ENCODE peak calls at places on chromosomes 6 and 20, in five cellular contexts. One of them, this sample, is unnamed.

GRCh38 chr20:62350098-62350628 is 16.9 kb downstream of the LAMA5 start:
- DNase-seq in endothelial cell of umbilical vein: no peak
- DNase-seq in IMR-90: no peak
- DNase-seq in SK-N-SH: no peak
- DNase-seq in OCI-LY7: no peak
- DNase-seq in this sample: peak

GRCh38 chr6:20805027-20805426 is 270.8 kb downstream of the CDKAL1 start:
- DNase-seq in IMR-90: peak
- DNase-seq in SK-N-SH: no peak
- DNase-seq in endothelial cell of umbilical vein: no peak
- DNase-seq in OCI-LY7: no peak
- DNase-seq in this sample: no peak

GRCh38 chr6:139375239-139376053 is 998 bp upstream of the CITED2 start:
- DNase-seq in endothelial cell of umbilical vein: peak
- DNase-seq in IMR-90: peak
- DNase-seq in SK-N-SH: peak
- DNase-seq in OCI-LY7: peak
- DNase-seq in this sample: peak

GRCh38 chr20:50475879-50476292 is 34.3 kb upstream of the PTPN1 start:
- DNase-seq in IMR-90: peak
- DNase-seq in endothelial cell of umbilical vein: peak
- DNase-seq in SK-N-SH: no peak
- DNase-seq in OCI-LY7: no peak
- DNase-seq in this sample: no peak

GRCh38 chr6:35495258-35496035 is 1.4 kb downstream of the TEAD3 start:
- DNase-seq in OCI-LY7: no peak
- DNase-seq in IMR-90: peak
- DNase-seq in endothelial cell of umbilical vein: no peak
- DNase-seq in SK-N-SH: no peak
- DNase-seq in this sample: peak

GRCh38 chr20:62618622-62619529 is 23.4 kb upstream of the SLCO4A1 start:
- DNase-seq in IMR-90: no peak
- DNase-seq in endothelial cell of umbilical vein: no peak
- DNase-seq in OCI-LY7: peak
- DNase-seq in SK-N-SH: no peak
- DNase-seq in this sample: no peak

GRCh38 chr6:51528556-51528955 is 558.9 kb downstream of the PKHD1 start:
- DNase-seq in OCI-LY7: no peak
- DNase-seq in IMR-90: no peak
- DNase-seq in SK-N-SH: no peak
- DNase-seq in endothelial cell of umbilical vein: no peak
- DNase-seq in this sample: no peak

GRCh38 chr6:106077170-106077569 is 9.0 kb upstream of the PRDM1 start:
- DNase-seq in OCI-LY7: no peak
- DNase-seq in endothelial cell of umbilical vein: no peak
- DNase-seq in IMR-90: peak
- DNase-seq in SK-N-SH: no peak
- DNase-seq in this sample: no peak

GRCh38 chr6:124964764-124965105 is 2.5 kb downstream of the RNF217 start:
- DNase-seq in OCI-LY7: no peak
- DNase-seq in endothelial cell of umbilical vein: no peak
- DNase-seq in SK-N-SH: no peak
- DNase-seq in IMR-90: no peak
- DNase-seq in this sample: no peak

GRCh38 chr20:4916991-4917881 is 84.1 kb downstream of the SLC23A2 start:
- DNase-seq in IMR-90: peak
- DNase-seq in endothelial cell of umbilical vein: no peak
- DNase-seq in SK-N-SH: no peak
- DNase-seq in OCI-LY7: no peak
- DNase-seq in this sample: no peak

GRCh38 chr20:11323821-11324220 is 593.9 kb upstream of the BTBD3 start:
- DNase-seq in OCI-LY7: no peak
- DNase-seq in IMR-90: no peak
- DNase-seq in endothelial cell of umbilical vein: no peak
- DNase-seq in SK-N-SH: no peak
- DNase-seq in this sample: no peak

GRCh38 chr6:81747327-81747726 is 5.2 kb downstream of the TENT5A start:
- DNase-seq in SK-N-SH: no peak
- DNase-seq in endothelial cell of umbilical vein: no peak
- DNase-seq in OCI-LY7: no peak
- DNase-seq in IMR-90: no peak
- DNase-seq in this sample: no peak
- H3K4me2 ChIP-seq in SK-N-SH: no peak
- H3K4me2 ChIP-seq in endothelial cell of umbilical vein: no peak
- H3K4me2 ChIP-seq in OCI-LY7: no peak
- H3K4me2 ChIP-seq in IMR-90: no peak
- H3K4me2 ChIP-seq in this sample: no peak

DNA sequence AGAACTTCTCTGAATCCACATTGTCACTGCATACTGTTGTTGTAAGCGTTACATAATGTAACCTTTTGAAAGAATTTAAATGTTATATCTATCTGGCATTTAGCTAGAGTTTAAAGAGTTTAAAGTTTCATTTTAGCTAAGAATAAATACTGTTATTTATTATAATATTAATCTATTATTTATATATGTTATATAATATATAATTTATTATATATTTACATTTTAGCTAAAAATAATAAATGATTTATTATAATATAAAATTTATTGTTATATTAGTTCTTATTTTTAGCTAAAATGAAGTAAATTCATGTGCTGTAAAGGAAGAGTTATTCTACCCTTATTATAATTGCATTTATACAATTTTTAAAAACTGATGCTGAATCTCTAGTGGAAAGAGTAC is 255.4 kb upstream of the QKI start:
- DNase-seq in OCI-LY7: no peak
- DNase-seq in SK-N-SH: no peak
- DNase-seq in endothelial cell of umbilical vein: no peak
- DNase-seq in IMR-90: no peak
- DNase-seq in this sample: no peak
- H2AFZ ChIP-seq in OCI-LY7: no peak
- H2AFZ ChIP-seq in SK-N-SH: no peak
- H2AFZ ChIP-seq in endothelial cell of umbilical vein: no peak
- H2AFZ ChIP-seq in IMR-90: no peak
- H2AFZ ChIP-seq in this sample: no peak

DNA sequence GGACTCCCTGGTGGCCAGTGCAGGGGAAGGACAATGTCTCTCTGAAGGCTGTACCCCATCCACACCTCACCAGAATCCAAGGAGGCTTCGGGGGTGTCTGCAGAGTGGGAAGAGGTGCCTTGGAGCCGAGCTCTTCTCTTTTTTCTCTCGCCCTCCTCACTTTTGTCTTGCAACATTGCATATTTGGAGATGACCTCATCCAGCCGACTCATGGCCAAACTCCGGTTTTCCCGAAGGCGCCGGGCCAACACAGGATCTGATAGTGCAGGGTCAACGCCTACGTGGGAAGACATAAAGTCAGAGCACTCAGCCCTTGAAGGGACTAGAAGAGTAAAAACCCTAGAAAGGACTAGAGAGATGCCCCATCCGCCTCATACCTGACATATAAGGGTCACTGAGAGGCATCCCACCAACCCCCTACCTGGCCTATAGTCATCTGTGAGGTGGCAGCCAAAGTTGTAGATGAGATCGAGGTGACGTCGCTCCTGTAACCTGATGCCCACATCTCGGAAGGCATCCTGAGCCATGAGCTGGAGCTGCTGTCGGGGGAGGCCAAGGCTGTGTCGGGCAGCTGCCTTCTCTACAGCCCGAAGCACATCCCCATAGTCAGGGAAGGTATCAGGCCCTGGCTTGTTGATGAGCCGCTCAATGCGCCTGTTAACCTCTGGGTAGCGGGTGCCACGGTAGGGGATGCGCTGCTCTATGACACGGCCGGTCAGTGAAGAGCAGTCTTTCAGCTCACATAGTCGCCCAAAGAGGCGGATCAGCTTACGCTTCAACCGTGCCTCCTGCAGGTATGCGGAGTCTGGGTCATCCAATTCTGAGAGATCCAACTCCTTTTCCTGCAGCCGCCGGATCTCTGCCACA is 3.0 kb upstream of the ZBTB22 start:
- DNase-seq in IMR-90: peak
- DNase-seq in endothelial cell of umbilical vein: peak
- DNase-seq in OCI-LY7: no peak
- DNase-seq in SK-N-SH: no peak
- DNase-seq in this sample: peak
- H3K4me2 ChIP-seq in IMR-90: peak
- H3K4me2 ChIP-seq in endothelial cell of umbilical vein: peak
- H3K4me2 ChIP-seq in OCI-LY7: peak
- H3K4me2 ChIP-seq in SK-N-SH: peak
- H3K4me2 ChIP-seq in this sample: peak

DNA sequence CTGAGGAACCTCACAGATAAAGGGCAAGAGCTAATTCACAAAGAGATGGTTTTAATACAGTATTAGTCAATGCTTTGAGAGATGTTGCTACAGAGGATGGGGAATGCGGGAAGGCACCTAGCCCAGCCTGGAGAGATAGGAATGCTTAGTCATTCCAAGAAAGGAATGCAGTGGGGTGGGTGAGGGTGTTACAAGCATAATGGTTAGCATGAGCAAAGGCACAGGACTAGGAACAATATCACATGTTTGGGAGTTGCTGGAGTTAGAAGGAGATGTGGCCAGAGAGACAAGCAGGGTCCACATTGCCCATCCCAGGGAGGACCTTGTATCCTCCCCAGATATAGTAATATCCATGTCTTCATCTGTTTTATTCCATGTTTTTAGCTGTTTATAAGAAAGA is 107.0 kb upstream of the OGFRL1 start:
- DNase-seq in endothelial cell of umbilical vein: no peak
- DNase-seq in OCI-LY7: no peak
- DNase-seq in SK-N-SH: no peak
- DNase-seq in IMR-90: peak
- DNase-seq in this sample: peak
- H2AFZ ChIP-seq in endothelial cell of umbilical vein: no peak
- H2AFZ ChIP-seq in OCI-LY7: no peak
- H2AFZ ChIP-seq in SK-N-SH: no peak
- H2AFZ ChIP-seq in IMR-90: peak
- H2AFZ ChIP-seq in this sample: no peak

GRCh38 chr6:15879372-15880261 is 216.8 kb upstream of the DTNBP1 start:
- DNase-seq in SK-N-SH: peak
- DNase-seq in IMR-90: peak
- DNase-seq in OCI-LY7: peak
- DNase-seq in endothelial cell of umbilical vein: peak
- DNase-seq in this sample: no peak

GRCh38 chr6:15880262-15880973 is 217.6 kb upstream of the DTNBP1 start:
- DNase-seq in IMR-90: no peak
- DNase-seq in endothelial cell of umbilical vein: no peak
- DNase-seq in SK-N-SH: no peak
- DNase-seq in OCI-LY7: no peak
- DNase-seq in this sample: no peak

GRCh38 chr6:15881150-15881549 is 218.3 kb upstream of the DTNBP1 start:
- DNase-seq in SK-N-SH: no peak
- DNase-seq in OCI-LY7: peak
- DNase-seq in IMR-90: no peak
- DNase-seq in endothelial cell of umbilical vein: no peak
- DNase-seq in this sample: no peak

GRCh38 chr6:15882915-15883314 is 220.1 kb upstream of the DTNBP1 start:
- DNase-seq in OCI-LY7: no peak
- DNase-seq in SK-N-SH: peak
- DNase-seq in IMR-90: no peak
- DNase-seq in endothelial cell of umbilical vein: peak
- DNase-seq in this sample: no peak

GRCh38 chr6:15882345-15882744 is 219.5 kb upstream of the DTNBP1 start:
- DNase-seq in endothelial cell of umbilical vein: no peak
- DNase-seq in IMR-90: no peak
- DNase-seq in SK-N-SH: no peak
- DNase-seq in OCI-LY7: no peak
- DNase-seq in this sample: no peak
- H3K4me2 ChIP-seq in endothelial cell of umbilical vein: no peak
- H3K4me2 ChIP-seq in IMR-90: no peak
- H3K4me2 ChIP-seq in SK-N-SH: no peak
- H3K4me2 ChIP-seq in OCI-LY7: no peak
- H3K4me2 ChIP-seq in this sample: no peak

GRCh38 chr6:130851026-130851425 is 23.8 kb downstream of the SMLR1 start:
- DNase-seq in endothelial cell of umbilical vein: peak
- DNase-seq in OCI-LY7: no peak
- DNase-seq in IMR-90: no peak
- DNase-seq in SK-N-SH: no peak
- DNase-seq in this sample: no peak
- H2AFZ ChIP-seq in endothelial cell of umbilical vein: no peak
- H2AFZ ChIP-seq in OCI-LY7: no peak
- H2AFZ ChIP-seq in IMR-90: no peak
- H2AFZ ChIP-seq in SK-N-SH: no peak
- H2AFZ ChIP-seq in this sample: no peak

GRCh38 chr6:99080191-99080590 is 132.4 kb upstream of the FBXL4 start:
- DNase-seq in endothelial cell of umbilical vein: no peak
- DNase-seq in IMR-90: no peak
- DNase-seq in OCI-LY7: no peak
- DNase-seq in SK-N-SH: no peak
- DNase-seq in this sample: no peak
- H3K4me2 ChIP-seq in endothelial cell of umbilical vein: no peak
- H3K4me2 ChIP-seq in IMR-90: no peak
- H3K4me2 ChIP-seq in OCI-LY7: no peak
- H3K4me2 ChIP-seq in SK-N-SH: no peak
- H3K4me2 ChIP-seq in this sample: no peak

GRCh38 chr20:17570347-17571152 is 675 bp downstream of the DSTN start:
- DNase-seq in IMR-90: peak
- DNase-seq in SK-N-SH: peak
- DNase-seq in endothelial cell of umbilical vein: peak
- DNase-seq in OCI-LY7: peak
- DNase-seq in this sample: peak
- H2AFZ ChIP-seq in IMR-90: peak
- H2AFZ ChIP-seq in SK-N-SH: no peak
- H2AFZ ChIP-seq in endothelial cell of umbilical vein: peak
- H2AFZ ChIP-seq in OCI-LY7: peak
- H2AFZ ChIP-seq in this sample: peak